ENCODE peak calls at places on chromosomes 2 and 18, in seven cellular contexts. O, A, Z, U, C, P and Q are unnamed samples.

GRCh38 chr2:127984551-127984950 is 43.3 kb downstream of the SAP130 start:
- DNase-seq in P (no peak), A (no peak), Z (no peak), C (no peak), U (no peak), O (no peak), Q (no peak)

GRCh38 chr2:28558421-28558820 is 62.6 kb downstream of the PLB1 start:
- DNase-seq in C (peak; percentile 4), O (no peak), U (no peak), A (no peak), P (no peak), Z (no peak), Q (no peak)

GRCh38 chr2:230485801-230486341 is 69.9 kb downstream of the SP100 start:
- DNase-seq in U (no peak), P (no peak), A (no peak), O (no peak), Z (no peak), C (no peak), Q (no peak)

GRCh38 chr18:58239879-58240278 is 195.9 kb downstream of the NEDD4L start:
- DNase-seq in O (no peak), U (no peak), C (no peak), P (no peak), A (no peak), Z (no peak), Q (no peak)

GRCh38 chr18:79485788-79486355 is 90.1 kb downstream of the NFATC1 start:
- DNase-seq in U (no peak), O (no peak), C (peak; percentile 67), P (no peak), A (no peak), Z (no peak), Q (no peak)

GRCh38 chr18:68676913-68677312 is 38.0 kb downstream of the TMX3 start:
- DNase-seq in P (no peak), Z (no peak), O (no peak), A (no peak), U (no peak), C (no peak), Q (no peak)

GRCh38 chr2:238601433-238602222 is 174.9 kb downstream of the ASB1 start:
- DNase-seq in O (no peak), Z (no peak), U (no peak), C (peak; percentile 92), A (no peak), P (no peak), Q (no peak)

GRCh38 chr2:238929242-238930081 is 81.6 kb downstream of the TWIST2 start:
- DNase-seq in Z (peak; percentile 42), A (no peak), O (no peak), C (peak; percentile 83), P (no peak), U (no peak), Q (no peak)

GRCh38 chr2:43109261-43109743 is 117.1 kb downstream of the ZFP36L2 start:
- DNase-seq in C (peak; percentile 67), Z (peak; percentile 21), P (no peak), O (peak; percentile 33), A (no peak), U (no peak), Q (no peak)

GRCh38 chr18:573385-573784 is 6.8 kb upstream of the CETN1 start:
- DNase-seq in Z (no peak), P (no peak), O (no peak), U (no peak), A (no peak), C (no peak), Q (no peak)

GRCh38 chr2:207035855-207036254 is 96.5 kb downstream of the CPO start:
- DNase-seq in P (no peak), C (no peak), U (no peak), O (no peak), A (no peak), Z (no peak), Q (no peak)

GRCh38 chr2:11111811-11112425 is 43.3 kb upstream of the SLC66A3 start:
- DNase-seq in A (peak; percentile 39), Z (peak; percentile 73), P (no peak), O (no peak), U (no peak), C (no peak), Q (no peak)

GRCh38 chr2:96891591-96892333 is 21.9 kb upstream of the SEMA4C start:
- DNase-seq in U (peak; percentile 47), A (no peak), C (no peak), P (no peak), Z (peak; percentile 84), O (no peak), Q (no peak)

GRCh38 chr2:2763351-2763997 is 432.4 kb upstream of the MYT1L start:
- DNase-seq in P (no peak), C (no peak), Z (peak; percentile 55), U (no peak), O (no peak), A (no peak), Q (no peak)

GRCh38 chr2:65939687-65940086 is 495.2 kb upstream of the MEIS1 start:
- DNase-seq in P (no peak), Z (no peak), O (no peak), U (no peak), C (no peak), A (no peak), Q (no peak)

GRCh38 chr2:102271844-102272243 is 39.5 kb upstream of the IL1RL1 start:
- DNase-seq in Z (no peak), U (no peak), O (no peak), A (no peak), P (no peak), C (no peak), Q (no peak)

GRCh38 chr2:112864072-112864471 is 27.5 kb upstream of the IL1B start:
- DNase-seq in U (no peak), O (no peak), P (no peak), Z (no peak), A (no peak), C (no peak), Q (no peak)

GRCh38 chr2:200747668-200748618 is 63.8 kb upstream of the BZW1 start:
- DNase-seq in U (peak; percentile 64), A (no peak), O (no peak), P (no peak), Z (no peak), C (no peak), Q (no peak)

GRCh38 chr2:209269024-209269423 is 154.8 kb upstream of the MAP2 start:
- DNase-seq in C (no peak), O (no peak), P (no peak), U (no peak), A (no peak), Z (no peak), Q (no peak)

GRCh38 chr18:57915241-57915640 is 112.1 kb upstream of the ATP8B1 start:
- DNase-seq in O (no peak), Z (no peak), U (no peak), A (no peak), C (no peak), P (no peak), Q (no peak)

GRCh38 chr2:71460595-71461303 is 7.4 kb downstream of the DYSF start:
- DNase-seq in C (no peak), P (no peak), Z (peak; percentile 77), O (no peak), U (no peak), A (peak; percentile 54), Q (no peak)

GRCh38 chr18:47397671-47398319 is 146.3 kb upstream of the SKOR2 start:
- DNase-seq in Z (peak; percentile 84), C (no peak), O (no peak), P (peak; percentile 49), U (peak; percentile 45), A (peak; percentile 82), Q (peak; percentile 6)

GRCh38 chr18:63736856-63737255 is 34.1 kb downstream of the SERPINB11 start:
- DNase-seq in O (no peak), P (no peak), Z (no peak), A (no peak), U (no peak), C (no peak), Q (no peak)

GRCh38 chr2:108612153-108612513 is 77.9 kb downstream of the LIMS1 start:
- DNase-seq in A (no peak), O (peak; percentile 83), U (peak; percentile 44), Z (no peak), P (peak; percentile 68), C (no peak), Q (no peak)

GRCh38 chr18:60987963-60988362 is 345.3 kb upstream of the CDH20 start:
- DNase-seq in A (no peak), P (no peak), C (no peak), U (no peak), Z (no peak), O (no peak), Q (no peak)
- TF ChIP-seq CTCF in A (no peak), P (no peak), C (no peak), U (no peak), Z (no peak), O (no peak), Q (no peak)

DNA sequence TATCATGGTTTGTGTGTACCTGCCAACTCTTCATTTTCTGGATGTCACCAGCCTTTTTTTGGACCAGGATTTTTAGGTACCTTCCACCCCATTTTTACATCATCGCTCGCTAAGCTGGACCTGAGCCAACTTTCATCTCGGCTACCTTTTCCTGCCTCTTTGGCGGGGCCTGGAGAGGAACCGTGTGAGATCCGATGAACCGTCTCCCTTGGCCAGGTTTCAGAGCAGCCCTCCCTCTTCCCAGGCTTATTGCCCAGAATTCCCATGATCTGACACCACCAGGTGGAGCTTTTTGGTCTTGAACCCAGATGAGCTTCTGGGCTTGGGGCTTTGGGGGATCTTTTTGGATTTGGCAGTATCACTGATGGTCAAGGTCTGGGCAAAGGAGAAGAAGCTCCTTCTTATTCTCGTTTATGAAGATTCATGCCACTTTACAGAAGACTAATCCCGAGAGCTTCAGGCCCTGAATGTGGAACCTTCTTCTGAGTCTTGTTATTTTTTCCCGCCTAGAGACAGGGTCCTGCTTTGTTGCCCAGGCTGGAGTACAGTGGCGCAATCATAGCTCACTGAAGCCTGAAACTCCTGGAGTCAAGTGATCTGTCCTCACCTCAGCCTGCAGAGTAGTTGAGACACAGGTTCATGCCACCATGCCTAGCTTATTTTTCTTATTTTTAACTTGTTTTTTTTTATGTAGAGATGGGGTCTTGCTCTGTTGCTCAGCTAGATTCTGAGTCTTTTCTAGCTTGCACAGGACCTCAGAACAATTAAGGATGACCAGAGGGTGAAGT is 50.4 kb downstream of the GATA6 start:
- DNase-seq in A (peak; percentile 30), U (no peak), Z (peak; percentile 79), P (no peak), C (no peak), O (no peak), Q (no peak)
- TF ChIP-seq CTCF in A (peak; percentile 59), U (no peak), Z (peak; percentile 70), P (no peak), C (no peak), O (no peak), Q (no peak)

GRCh38 chr2:177106212-177106611 is 106.4 kb upstream of the HNRNPA3 start:
- DNase-seq in U (no peak), A (peak; percentile 52), C (no peak), O (no peak), Z (peak; percentile 71), P (peak; percentile 11), Q (no peak)
- TF ChIP-seq CTCF in U (no peak), A (peak; percentile 56), C (no peak), O (no peak), Z (peak; percentile 73), P (no peak), Q (peak; percentile 14)

GRCh38 chr2:165373322-165374025 is 96.0 kb upstream of the CSRNP3 start:
- DNase-seq in Z (no peak), U (no peak), O (no peak), P (no peak), A (no peak), C (no peak), Q (no peak)

GRCh38 chr2:165369131-165369935 is 100.2 kb upstream of the CSRNP3 start:
- DNase-seq in Z (peak; percentile 69), P (no peak), C (no peak), U (no peak), A (peak; percentile 72), O (no peak), Q (no peak)

GRCh38 chr2:165371356-165371755 is 98.1 kb upstream of the CSRNP3 start:
- DNase-seq in Z (peak; percentile 62), P (no peak), A (peak; percentile 57), U (no peak), O (no peak), C (no peak), Q (no peak)

GRCh38 chr2:165369936-165370296 is 99.6 kb upstream of the CSRNP3 start:
- DNase-seq in A (no peak), O (no peak), U (no peak), C (no peak), P (no peak), Z (no peak), Q (no peak)
- TF ChIP-seq CTCF in A (no peak), O (no peak), U (no peak), C (no peak), P (no peak), Z (no peak), Q (no peak)